ENCODE peak calls at places on chromosomes 4 and X, in eight cellular contexts. C is IMR-90, K is HCT116, M is suprapubic skin, G is heart left ventricle, U is ovary, Z is tibial nerve, R is K562. H is an unnamed sample. For H3K4me1, the result is how much of the 10 kb centered on the place peaks cover.

GRCh38 chr4:122591196-122591595 is 29.7 kb downstream of the IL21 start:
- DNase-seq in C (peak), K (no peak), M (no peak), G (no peak), U (no peak), Z (no peak), R (no peak), H (no peak)

GRCh38 chr4:72900952-72901351 is 168.6 kb downstream of the COX18 start:
- DNase-seq in C (peak), K (no peak), M (no peak), G (peak), U (no peak), Z (no peak), R (no peak), H (no peak)

GRCh38 chrX:123731258-123731986 is 1.4 kb downstream of the THOC2 start:
- DNase-seq in C (peak), K (no peak), M (no peak), G (no peak), U (no peak), Z (no peak), R (peak), H (no peak)

GRCh38 chr4:88696620-88697019 is 1.0 kb downstream of the NAP1L5 start:
- DNase-seq in C (peak), K (no peak), M (no peak), G (no peak), U (no peak), Z (no peak), R (no peak), H (no peak)

GRCh38 chrX:107119281-107119680 is 659 bp upstream of the RBM41 start:
- DNase-seq in C (no peak), K (no peak), M (no peak), G (no peak), U (no peak), Z (no peak), R (no peak), H (no peak)

GRCh38 chr4:165136529-165136928 is 23.9 kb upstream of the TMEM192 start:
- DNase-seq in C (no peak), K (no peak), M (no peak), G (no peak), U (no peak), Z (no peak), R (no peak), H (no peak)

GRCh38 chr4:115655626-115656025 is 542.2 kb upstream of the NDST4 start:
- DNase-seq in C (no peak), K (no peak), M (no peak), G (no peak), U (no peak), Z (no peak), R (no peak), H (no peak)

GRCh38 chrX:150886381-150886780 is 12.1 kb downstream of the CD99L2 start:
- DNase-seq in C (no peak), K (no peak), M (no peak), G (no peak), U (no peak), Z (no peak), R (no peak), H (no peak)

GRCh38 chrX:10143071-10143983 is 13.4 kb upstream of the CLCN4 start:
- DNase-seq in C (no peak), K (no peak), M (no peak), G (no peak), U (no peak), Z (no peak), R (no peak), H (no peak)

GRCh38 chr4:139509727-139510410 is 46.1 kb downstream of the SETD7 start:
- DNase-seq in C (no peak), K (no peak), M (no peak), G (no peak), U (no peak), Z (no peak), R (peak), H (no peak)

GRCh38 chrX:144586756-144587155 is 660.5 kb upstream of the SPANXN1 start:
- DNase-seq in C (no peak), K (no peak), M (no peak), G (no peak), U (no peak), Z (no peak), R (no peak), H (no peak)

GRCh38 chrX:2829066-2829430 is 318 bp downstream of the GYG2 start:
- DNase-seq in C (no peak), K (no peak), M (no peak), G (no peak), U (no peak), Z (no peak), R (no peak), H (no peak)

GRCh38 chrX:16635040-16635439 is 14.9 kb upstream of the S100G start:
- DNase-seq in C (no peak), K (no peak), M (no peak), G (no peak), U (no peak), Z (no peak), R (no peak), H (no peak)
- TF ChIP-seq POLR2A in C (no peak), K (no peak), M (no peak), G (no peak), U (no peak), Z (no peak), R (no peak), H (no peak)

DNA sequence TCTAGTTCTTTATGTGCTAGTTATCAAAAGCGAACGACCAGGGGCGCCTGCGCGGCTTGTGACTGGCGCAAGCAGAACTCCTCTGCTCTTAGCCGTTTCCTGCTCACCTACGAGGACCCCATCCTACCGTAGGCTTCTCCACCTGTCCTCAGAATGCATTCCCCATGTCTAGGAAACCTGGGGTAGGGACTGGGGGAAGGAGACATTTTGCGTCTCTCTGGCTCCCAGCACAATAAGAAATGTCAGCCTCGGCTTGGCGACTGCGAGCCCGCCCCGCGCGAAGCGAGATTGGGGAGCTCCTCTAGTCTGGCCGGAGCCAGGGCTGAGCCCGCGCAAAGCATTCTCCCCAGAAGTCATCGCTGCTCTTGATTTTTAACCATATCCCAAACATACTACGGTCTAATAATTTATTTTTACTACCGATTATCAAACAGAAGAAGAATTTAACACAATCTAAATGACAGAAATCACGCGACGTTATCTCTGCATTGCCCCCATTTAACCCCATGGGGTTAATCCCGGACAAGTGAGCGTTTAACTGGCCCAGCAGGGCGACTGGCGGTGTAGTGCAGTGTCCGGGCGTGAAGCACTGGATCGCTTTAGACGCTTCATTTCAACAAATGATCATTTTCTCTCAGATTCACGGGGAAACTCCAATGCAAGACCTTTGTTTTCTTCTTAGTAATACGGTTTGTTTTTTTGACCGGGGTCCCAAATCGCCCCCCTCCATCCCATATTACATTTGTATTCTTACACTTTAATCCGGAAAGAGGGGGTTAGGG is 7.9 kb upstream of the PITX2 start:
- DNase-seq in C (no peak), K (no peak), M (no peak), G (no peak), U (no peak), Z (no peak), R (no peak), H (no peak)
- H3K4me1 ChIP-seq in C (under half), K (under half), M (under half), G (under half), U (under half), Z (half or more), R (under half), H (under half)

GRCh38 chr4:6751611-6752485 is 30.7 kb upstream of the KIAA0232 start:
- DNase-seq in C (peak), K (no peak), M (no peak), G (no peak), U (no peak), Z (no peak), R (no peak), H (no peak)
- TF ChIP-seq POLR2A in C (no peak), K (no peak), M (no peak), G (no peak), U (no peak), Z (no peak), R (no peak), H (no peak)

GRCh38 chr4:94452476-94453300 is 946 bp downstream of the PDLIM5 start:
- DNase-seq in C (peak), K (peak), M (peak), G (peak), U (peak), Z (peak), R (peak), H (peak)
- H3K4me1 ChIP-seq in C (under half), K (under half), M (half or more), G (under half), U (under half), Z (half or more), R (under half), H (under half)

DNA sequence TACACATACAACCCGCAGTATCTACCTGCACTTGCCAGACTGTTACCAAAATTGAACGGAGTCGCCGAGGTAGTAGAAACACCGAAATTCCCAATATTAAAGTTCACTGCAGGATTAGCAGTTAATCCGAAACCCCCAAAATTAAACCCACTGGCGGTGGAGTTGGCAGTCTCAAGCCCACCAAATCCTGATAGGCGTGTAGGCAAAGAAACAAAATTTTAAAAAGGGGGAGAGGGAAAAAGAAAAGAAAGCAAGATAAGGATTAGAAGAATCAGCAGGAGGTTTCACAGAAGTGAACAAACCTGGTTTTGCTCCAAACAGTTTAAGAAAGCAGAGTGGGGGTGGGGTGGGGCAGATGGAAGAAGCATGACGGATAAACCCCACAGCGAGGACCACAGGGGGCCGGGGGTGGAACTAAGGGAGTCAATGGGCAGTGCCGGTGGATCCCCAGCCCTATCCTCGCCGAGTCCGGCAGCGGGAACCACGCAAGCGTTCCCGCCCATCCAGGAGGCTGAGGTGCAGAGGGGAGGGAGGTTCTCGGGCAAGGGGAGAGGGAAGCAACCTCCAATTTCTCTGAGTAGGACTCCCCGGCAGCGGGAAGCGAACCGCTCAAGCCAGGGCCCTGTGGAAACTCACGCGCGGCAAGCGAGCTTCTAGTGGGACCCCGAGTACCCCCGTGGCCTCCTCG is 599 bp downstream of the NUP54 start:
- DNase-seq in C (peak), K (peak), M (peak), G (peak), U (no peak), Z (peak), R (peak), H (peak)
- TF ChIP-seq POLR2A in C (no peak), K (no peak), M (no peak), G (no peak), U (no peak), Z (no peak), R (no peak), H (no peak)

GRCh38 chr4:30825008-30825765 is 105.0 kb downstream of the PCDH7 start:
- DNase-seq in C (peak), K (no peak), M (no peak), G (no peak), U (no peak), Z (no peak), R (no peak), H (no peak)
- H3K4me1 ChIP-seq in C (under half), K (half or more), M (under half), G (under half), U (under half), Z (under half), R (under half), H (under half)

DNA sequence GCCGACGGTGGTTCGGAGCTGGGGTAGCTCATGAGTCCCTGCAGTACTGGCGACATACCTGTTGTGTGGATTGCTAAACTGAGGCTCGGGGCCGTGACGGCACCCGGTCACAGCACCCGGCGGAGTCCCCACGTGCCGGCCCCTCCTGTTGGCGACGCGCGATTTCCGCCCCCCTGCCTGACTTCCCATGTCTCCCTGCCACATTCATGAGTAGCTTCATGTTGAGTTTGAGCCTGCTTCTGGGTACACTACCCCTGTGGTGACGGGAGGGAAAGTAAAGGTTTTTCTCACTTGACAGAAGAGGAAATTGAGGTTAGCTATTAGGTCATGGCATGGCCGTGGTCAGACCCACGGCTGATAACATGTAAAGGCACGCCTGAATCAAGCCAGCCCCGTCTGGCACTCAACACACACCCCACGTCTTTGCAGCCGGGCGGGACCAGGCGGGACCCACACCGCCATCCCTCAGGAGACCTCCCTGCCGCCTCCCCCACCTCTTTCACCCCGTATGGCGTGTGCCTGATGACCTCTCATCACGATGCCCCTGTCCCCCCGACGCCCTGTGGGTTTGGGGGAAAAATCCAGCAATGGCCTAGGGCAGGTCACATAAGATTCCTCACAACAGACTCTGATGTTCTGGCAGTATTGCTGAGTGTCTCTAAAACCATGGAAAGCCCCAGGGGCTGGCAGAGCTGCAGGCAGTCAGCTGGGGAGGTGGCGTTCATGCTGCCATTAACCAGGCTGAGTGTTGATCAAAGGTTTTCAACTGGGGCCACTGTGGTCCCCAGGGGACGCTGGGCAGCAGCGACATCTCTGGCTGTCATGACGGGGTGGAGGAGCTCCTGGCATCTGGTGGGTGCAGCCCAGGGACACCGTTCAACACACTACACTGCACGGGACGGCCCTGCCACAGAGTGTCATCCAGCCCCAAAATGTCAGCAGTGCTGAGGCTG is 29.2 kb downstream of the P2RY8 start:
- DNase-seq in C (no peak), K (no peak), M (peak), G (no peak), U (no peak), Z (no peak), R (no peak), H (no peak)
- TF ChIP-seq POLR2A in C (no peak), K (no peak), M (no peak), G (no peak), U (no peak), Z (no peak), R (no peak), H (no peak)

GRCh38 chr4:40990899-40991265 is 223.5 kb downstream of the APBB2 start:
- DNase-seq in C (peak), K (no peak), M (no peak), G (no peak), U (no peak), Z (no peak), R (no peak), H (no peak)
- H3K4me1 ChIP-seq in C (under half), K (half or more), M (under half), G (under half), U (under half), Z (under half), R (under half), H (under half)

H was measured in adrenal gland.